ENCODE peak calls at places on chromosomes 7 and 10, in ten cellular contexts. T, S, G, Q, I, K, W, H, D and R are unnamed samples.

GRCh38 chr10:29257106-29257783 is 31.6 kb upstream of the LYZL1 start:
- DNase-seq in T (no peak), S (no peak), G (no peak), Q (no peak), I (no peak), K (peak), W (no peak), H (peak), D (no peak), R (no peak)

GRCh38 chr7:11155883-11156282 is 182.2 kb downstream of the PHF14 start:
- DNase-seq in T (no peak), S (no peak), G (no peak), Q (no peak), I (no peak), K (no peak), W (no peak), H (no peak), D (no peak), R (no peak)

GRCh38 chr10:132890301-132890700 is 52.1 kb downstream of the CFAP46 start:
- DNase-seq in T (no peak), S (no peak), G (peak), Q (no peak), I (no peak), K (no peak), W (no peak), H (no peak), D (no peak), R (no peak)

GRCh38 chr7:42128703-42129102 is 108.3 kb downstream of the GLI3 start:
- DNase-seq in T (no peak), S (no peak), G (no peak), Q (peak), I (no peak), K (no peak), W (peak), H (no peak), D (no peak), R (no peak)

GRCh38 chr10:118741994-118742393 is 12.8 kb downstream of the CACUL1 start:
- DNase-seq in T (no peak), S (no peak), G (no peak), Q (no peak), I (no peak), K (no peak), W (no peak), H (no peak), D (no peak), R (no peak)

GRCh38 chr7:70694357-70694908 is 437.5 kb upstream of the GALNT17 start:
- DNase-seq in T (no peak), S (no peak), G (peak), Q (peak), I (peak), K (peak), W (peak), H (no peak), D (peak), R (peak)

GRCh38 chr10:83991986-83992753 is 147.1 kb upstream of the GHITM start:
- DNase-seq in T (no peak), S (peak), G (no peak), Q (peak), I (no peak), K (no peak), W (peak), H (no peak), D (peak), R (no peak)

GRCh38 chr7:6482743-6483119 is 35.0 kb upstream of the DAGLB start:
- DNase-seq in T (no peak), S (no peak), G (no peak), Q (no peak), I (no peak), K (no peak), W (no peak), H (no peak), D (no peak), R (no peak)

GRCh38 chr7:101121996-101122932 is 4.6 kb upstream of the SERPINE1 start:
- DNase-seq in T (no peak), S (peak), G (no peak), Q (no peak), I (peak), K (peak), W (peak), H (peak), D (peak), R (no peak)

GRCh38 chr7:30087371-30087770 is 47.4 kb upstream of the MTURN start:
- DNase-seq in T (no peak), S (no peak), G (no peak), Q (peak), I (no peak), K (no peak), W (no peak), H (no peak), D (peak), R (no peak)

GRCh38 chr10:88990528-88991160 is at the start of gene FAS:
- DNase-seq in T (peak), S (peak), G (peak), Q (peak), I (peak), K (peak), W (peak), H (peak), D (peak), R (peak)

GRCh38 chr7:86814980-86815379 is 171.3 kb downstream of the GRM3 start:
- DNase-seq in T (no peak), S (peak), G (no peak), Q (peak), I (no peak), K (no peak), W (peak), H (no peak), D (peak), R (no peak)

GRCh38 chr7:3154881-3155494 is 111.3 kb upstream of the CARD11 start:
- DNase-seq in T (no peak), S (peak), G (no peak), Q (peak), I (no peak), K (peak), W (peak), H (no peak), D (peak), R (no peak)

GRCh38 chr7:1543826-1544177 is 12.2 kb downstream of the TMEM184A start:
- DNase-seq in T (no peak), S (no peak), G (no peak), Q (no peak), I (no peak), K (no peak), W (no peak), H (no peak), D (no peak), R (no peak)

GRCh38 chr10:131312261-131312801 is 810 bp upstream of the TCERG1L start:
- DNase-seq in T (no peak), S (no peak), G (peak), Q (no peak), I (no peak), K (no peak), W (no peak), H (no peak), D (no peak), R (no peak)

GRCh38 chr10:131533846-131534526 is 222.5 kb upstream of the TCERG1L start:
- DNase-seq in T (no peak), S (no peak), G (no peak), Q (no peak), I (no peak), K (no peak), W (no peak), H (no peak), D (no peak), R (no peak)

GRCh38 chr7:142188846-142189245 is 69.0 kb downstream of the PRSS58 start:
- DNase-seq in T (no peak), S (peak), G (no peak), Q (peak), I (no peak), K (no peak), W (no peak), H (no peak), D (no peak), R (no peak)

GRCh38 chr10:83536426-83536825 is 602.9 kb upstream of the GHITM start:
- DNase-seq in T (no peak), S (no peak), G (no peak), Q (no peak), I (no peak), K (no peak), W (no peak), H (no peak), D (no peak), R (no peak)

GRCh38 chr7:81501220-81501619 is 268.6 kb downstream of the HGF start:
- DNase-seq in T (no peak), S (peak), G (no peak), Q (peak), I (no peak), K (no peak), W (no peak), H (no peak), D (no peak), R (no peak)

GRCh38 chr10:49646256-49646870 is 32.5 kb downstream of the CHAT start:
- DNase-seq in T (no peak), S (no peak), G (no peak), Q (no peak), I (no peak), K (no peak), W (no peak), H (no peak), D (no peak), R (no peak)

GRCh38 chr10:86756511-86757109 is at the start of gene BMPR1A:
- DNase-seq in T (peak), S (no peak), G (no peak), Q (no peak), I (no peak), K (peak), W (no peak), H (peak), D (peak), R (no peak)

GRCh38 chr7:105268056-105268455 is 120.7 kb downstream of the SRPK2 start:
- DNase-seq in T (no peak), S (no peak), G (no peak), Q (no peak), I (no peak), K (no peak), W (no peak), H (no peak), D (no peak), R (no peak)
- TF ChIP-seq CTCF in T (peak), S (no peak), G (peak), Q (no peak), I (no peak), K (no peak), W (no peak), H (peak), D (no peak), R (no peak)

DNA sequence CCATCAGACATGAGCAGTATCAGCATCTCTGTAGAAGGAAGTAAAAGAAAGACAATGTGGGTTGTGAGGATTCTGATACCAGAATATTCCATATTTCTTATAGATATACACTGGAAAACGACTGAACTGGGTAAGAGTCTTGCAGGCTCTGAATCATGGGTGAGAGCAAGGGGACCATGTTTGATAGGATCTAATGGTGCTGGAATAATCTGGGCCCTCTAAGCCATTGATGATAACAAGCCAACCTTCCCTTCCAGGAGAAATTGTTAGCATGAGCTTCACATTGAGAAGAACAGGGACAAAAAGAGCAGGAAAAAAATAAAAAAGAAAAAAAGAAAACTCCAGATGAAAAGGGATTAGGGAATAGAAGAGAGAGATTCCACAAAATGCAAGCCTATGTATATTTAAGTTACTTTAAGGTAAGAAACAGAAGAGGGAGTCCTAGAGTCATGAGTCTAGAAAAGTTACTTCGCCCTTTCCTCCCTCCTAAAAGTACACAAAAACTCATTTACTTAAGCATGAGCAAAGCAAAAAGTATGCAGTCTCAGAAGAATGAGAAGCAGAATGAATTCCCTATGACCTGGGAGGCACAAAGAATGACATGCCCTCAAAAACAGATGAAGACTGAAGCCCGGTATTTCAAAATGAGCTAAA is 181.9 kb downstream of the TMEM26 start:
- DNase-seq in T (no peak), S (no peak), G (no peak), Q (no peak), I (no peak), K (no peak), W (no peak), H (no peak), D (no peak), R (no peak)
- TF ChIP-seq CTCF in T (no peak), S (no peak), G (no peak), Q (no peak), I (peak), K (no peak), W (no peak), H (no peak), D (no peak), R (no peak)

GRCh38 chr7:113710310-113711106 is 208.3 kb downstream of the PPP1R3A start:
- DNase-seq in T (no peak), S (peak), G (no peak), Q (peak), I (no peak), K (peak), W (peak), H (no peak), D (peak), R (no peak)
- TF ChIP-seq CTCF in T (peak), S (peak), G (peak), Q (peak), I (peak), K (peak), W (peak), H (peak), D (peak), R (peak)

DNA sequence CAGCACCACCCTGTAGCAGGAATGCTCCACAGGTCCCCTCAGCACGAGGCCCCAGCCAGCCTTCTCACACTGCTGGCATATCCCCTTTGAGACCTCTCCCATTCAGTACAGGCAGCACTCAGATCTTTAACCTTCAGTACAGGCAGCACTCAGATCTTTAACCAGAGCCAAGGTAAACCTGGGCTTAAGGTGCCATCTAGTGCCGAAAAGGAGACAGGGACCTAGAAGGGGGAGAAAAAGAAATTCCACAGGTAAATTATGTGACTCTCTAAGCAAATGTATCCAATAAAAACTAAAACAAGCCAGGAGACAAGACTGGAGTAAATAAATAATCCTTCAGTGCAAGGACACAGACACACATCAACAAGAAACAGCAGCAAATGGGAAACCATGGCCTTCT is 358.6 kb downstream of the PTPRN2 start:
- DNase-seq in T (no peak), S (peak), G (no peak), Q (no peak), I (no peak), K (no peak), W (no peak), H (no peak), D (no peak), R (no peak)
- TF ChIP-seq CTCF in T (peak), S (peak), G (no peak), Q (peak), I (no peak), K (no peak), W (no peak), H (no peak), D (no peak), R (no peak)

GRCh38 chr10:18421726-18422293 is 229.6 kb downstream of the NSUN6 start:
- DNase-seq in T (no peak), S (no peak), G (no peak), Q (no peak), I (no peak), K (no peak), W (no peak), H (no peak), D (no peak), R (no peak)
- TF ChIP-seq CTCF in T (no peak), S (no peak), G (no peak), Q (no peak), I (no peak), K (no peak), W (no peak), H (no peak), D (no peak), R (no peak)

GRCh38 chr7:66076459-66077329 is 1.1 kb downstream of the ASL start:
- DNase-seq in T (no peak), S (no peak), G (no peak), Q (peak), I (no peak), K (no peak), W (no peak), H (no peak), D (no peak), R (no peak)

GRCh38 chr7:66070222-66070621 is 5.4 kb upstream of the ASL start:
- DNase-seq in T (no peak), S (no peak), G (no peak), Q (no peak), I (no peak), K (no peak), W (no peak), H (no peak), D (no peak), R (no peak)

GRCh38 chr7:66078067-66078466 is 2.4 kb downstream of the ASL start:
- DNase-seq in T (no peak), S (no peak), G (no peak), Q (no peak), I (no peak), K (no peak), W (no peak), H (no peak), D (no peak), R (no peak)

GRCh38 chr7:66075590-66076458 is at the start of gene ASL:
- DNase-seq in T (peak), S (peak), G (peak), Q (peak), I (peak), K (peak), W (peak), H (peak), D (peak), R (peak)
- TF ChIP-seq CTCF in T (no peak), S (no peak), G (peak), Q (peak), I (no peak), K (no peak), W (no peak), H (no peak), D (no peak), R (no peak)

DNA sequence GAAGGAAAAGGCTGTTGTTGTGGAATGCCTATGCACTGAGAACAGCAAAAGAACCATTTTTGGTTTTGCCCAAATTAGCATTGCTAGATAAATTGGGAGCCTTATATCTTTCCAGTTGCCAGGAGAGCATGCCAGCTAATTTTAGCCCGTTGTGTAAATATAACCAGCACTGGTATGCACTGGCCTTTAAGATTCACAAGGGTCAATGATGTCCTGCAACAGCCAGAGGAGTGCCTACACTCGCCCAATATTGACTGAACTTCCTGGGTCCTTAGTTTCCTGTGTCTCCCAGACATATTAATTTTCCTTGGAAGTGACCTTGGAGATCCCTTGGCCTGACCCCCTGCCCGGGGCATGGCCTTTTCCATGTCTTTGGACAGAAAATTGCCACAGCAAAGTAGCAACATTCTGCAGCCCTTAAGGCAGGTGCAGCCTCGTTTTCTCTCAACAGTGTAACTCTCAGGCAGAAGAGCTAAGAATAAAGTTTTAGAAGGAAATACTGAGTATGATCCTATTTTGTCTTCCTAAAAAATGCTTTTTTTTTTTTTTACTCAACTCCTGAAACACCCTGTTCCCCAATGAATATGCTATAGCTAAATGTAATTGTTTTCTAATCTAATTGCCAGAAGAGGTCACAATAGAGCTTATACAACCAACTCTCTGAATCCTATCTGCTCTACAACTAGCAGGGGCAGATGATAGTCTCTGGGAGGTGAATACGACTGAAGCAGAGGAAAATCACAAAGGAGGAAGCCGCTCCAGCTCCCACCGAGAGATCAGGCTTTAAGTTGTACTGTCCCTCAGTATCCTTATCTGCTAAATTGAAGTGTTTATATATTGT is 131.9 kb upstream of the PCGF5 start:
- DNase-seq in T (no peak), S (peak), G (no peak), Q (peak), I (no peak), K (no peak), W (no peak), H (no peak), D (peak), R (no peak)
- TF ChIP-seq CTCF in T (no peak), S (no peak), G (peak), Q (peak), I (no peak), K (no peak), W (no peak), H (no peak), D (peak), R (no peak)